ENCODE peak calls at places on chromosomes 16 and 17, in four cellular contexts. One of them, this sample, is unnamed.

GRCh38 chr17:72697602-72698146 is 394.8 kb downstream of the SLC39A11 start:
- DNase-seq in fibroblast of mammary gland: no peak
- DNase-seq in mucosa of descending colon: no peak
- DNase-seq in right lobe of liver: no peak
- DNase-seq in this sample: no peak

GRCh38 chr16:8505327-8505991 is 84.9 kb downstream of the TMEM114 start:
- DNase-seq in fibroblast of mammary gland: no peak
- DNase-seq in mucosa of descending colon: peak
- DNase-seq in right lobe of liver: no peak
- DNase-seq in this sample: no peak

GRCh38 chr17:14351493-14351892 is 50.6 kb downstream of the HS3ST3B1 start:
- DNase-seq in fibroblast of mammary gland: no peak
- DNase-seq in mucosa of descending colon: no peak
- DNase-seq in right lobe of liver: no peak
- DNase-seq in this sample: no peak

GRCh38 chr16:48564544-48565444 is 45.2 kb downstream of the N4BP1 start:
- DNase-seq in fibroblast of mammary gland: no peak
- DNase-seq in mucosa of descending colon: no peak
- DNase-seq in right lobe of liver: no peak
- DNase-seq in this sample: no peak

GRCh38 chr17:9181640-9182039 is 160.3 kb downstream of the NTN1 start:
- DNase-seq in fibroblast of mammary gland: no peak
- DNase-seq in mucosa of descending colon: no peak
- DNase-seq in right lobe of liver: no peak
- DNase-seq in this sample: no peak

GRCh38 chr17:36972186-36972686 is 23.5 kb downstream of the AATF start:
- DNase-seq in fibroblast of mammary gland: no peak
- DNase-seq in mucosa of descending colon: no peak
- DNase-seq in right lobe of liver: no peak
- DNase-seq in this sample: no peak

GRCh38 chr16:67841816-67842508 is at the start of gene THAP11:
- DNase-seq in fibroblast of mammary gland: peak
- DNase-seq in mucosa of descending colon: peak
- DNase-seq in right lobe of liver: peak
- DNase-seq in this sample: peak

GRCh38 chr17:40097931-40098845 is 2.2 kb downstream of the NR1D1 start:
- DNase-seq in fibroblast of mammary gland: peak
- DNase-seq in mucosa of descending colon: peak
- DNase-seq in right lobe of liver: peak
- DNase-seq in this sample: peak

GRCh38 chr17:16456770-16457316 is 35.1 kb downstream of the LRRC75A start:
- DNase-seq in fibroblast of mammary gland: no peak
- DNase-seq in mucosa of descending colon: no peak
- DNase-seq in right lobe of liver: no peak
- DNase-seq in this sample: no peak

GRCh38 chr16:89955001-89955685 is 6.6 kb downstream of the DEF8 start:
- DNase-seq in fibroblast of mammary gland: no peak
- DNase-seq in mucosa of descending colon: no peak
- DNase-seq in right lobe of liver: no peak
- DNase-seq in this sample: no peak

GRCh38 chr16:3189869-3190268 is 1.9 kb downstream of the OR1F1 start:
- DNase-seq in fibroblast of mammary gland: no peak
- DNase-seq in mucosa of descending colon: no peak
- DNase-seq in right lobe of liver: no peak
- DNase-seq in this sample: no peak

GRCh38 chr16:66619534-66620418 is 15.3 kb downstream of the CMTM3 start:
- DNase-seq in fibroblast of mammary gland: peak
- DNase-seq in mucosa of descending colon: no peak
- DNase-seq in right lobe of liver: no peak
- DNase-seq in this sample: peak

GRCh38 chr17:50719924-50720805 is 762 bp downstream of the LUC7L3 start:
- DNase-seq in fibroblast of mammary gland: no peak
- DNase-seq in mucosa of descending colon: no peak
- DNase-seq in right lobe of liver: no peak
- DNase-seq in this sample: no peak

GRCh38 chr17:32285770-32286517 is 20.3 kb downstream of the RHBDL3 start:
- DNase-seq in fibroblast of mammary gland: no peak
- DNase-seq in mucosa of descending colon: no peak
- DNase-seq in right lobe of liver: no peak
- DNase-seq in this sample: no peak

GRCh38 chr16:78648517-78648916 is 549.1 kb downstream of the WWOX start:
- DNase-seq in fibroblast of mammary gland: peak
- DNase-seq in mucosa of descending colon: peak
- DNase-seq in right lobe of liver: peak
- DNase-seq in this sample: no peak

GRCh38 chr17:4833941-4834501 is 881 bp downstream of the MINK1 start:
- DNase-seq in fibroblast of mammary gland: peak
- DNase-seq in mucosa of descending colon: peak
- DNase-seq in right lobe of liver: peak
- DNase-seq in this sample: peak

GRCh38 chr17:37828313-37829124 is 83.7 kb upstream of the HNF1B start:
- DNase-seq in fibroblast of mammary gland: peak
- DNase-seq in mucosa of descending colon: no peak
- DNase-seq in right lobe of liver: no peak
- DNase-seq in this sample: no peak

GRCh38 chr16:79601092-79601977 is 798 bp upstream of the MAF start:
- DNase-seq in fibroblast of mammary gland: no peak
- DNase-seq in mucosa of descending colon: peak
- DNase-seq in right lobe of liver: peak
- DNase-seq in this sample: peak

GRCh38 chr17:35242158-35242804 is 591 bp upstream of the SLFN5 start:
- DNase-seq in fibroblast of mammary gland: peak
- DNase-seq in mucosa of descending colon: peak
- DNase-seq in right lobe of liver: peak
- DNase-seq in this sample: peak

GRCh38 chr16:9666834-9667480 is 515.3 kb downstream of the GRIN2A start:
- DNase-seq in fibroblast of mammary gland: no peak
- DNase-seq in mucosa of descending colon: peak
- DNase-seq in right lobe of liver: no peak
- DNase-seq in this sample: no peak

GRCh38 chr16:19119564-19119963 is 5.8 kb downstream of the ITPRIPL2 start:
- DNase-seq in fibroblast of mammary gland: peak
- DNase-seq in mucosa of descending colon: no peak
- DNase-seq in right lobe of liver: no peak
- DNase-seq in this sample: peak

GRCh38 chr16:50274771-50275415 is 8.5 kb downstream of the ADCY7 start:
- DNase-seq in fibroblast of mammary gland: no peak
- DNase-seq in mucosa of descending colon: no peak
- DNase-seq in right lobe of liver: no peak
- DNase-seq in this sample: no peak

GRCh38 chr16:363110-364090 is 6.9 kb downstream of the MRPL28 start:
- DNase-seq in fibroblast of mammary gland: no peak
- DNase-seq in mucosa of descending colon: no peak
- DNase-seq in right lobe of liver: no peak
- DNase-seq in this sample: no peak

GRCh38 chr16:72355561-72355960 is 183.6 kb upstream of the PMFBP1 start:
- DNase-seq in fibroblast of mammary gland: peak
- DNase-seq in mucosa of descending colon: no peak
- DNase-seq in right lobe of liver: no peak
- DNase-seq in this sample: peak

GRCh38 chr17:78915872-78916632 is 9.1 kb downstream of the TIMP2 start:
- DNase-seq in fibroblast of mammary gland: peak
- DNase-seq in mucosa of descending colon: peak
- DNase-seq in right lobe of liver: peak
- DNase-seq in this sample: peak

GRCh38 chr16:56684926-56685590 is 2.8 kb downstream of the MT1X start:
- DNase-seq in fibroblast of mammary gland: no peak
- DNase-seq in mucosa of descending colon: no peak
- DNase-seq in right lobe of liver: no peak
- DNase-seq in this sample: no peak

GRCh38 chr16:11067697-11068141 is 123.4 kb downstream of the CLEC16A start:
- DNase-seq in fibroblast of mammary gland: no peak
- DNase-seq in mucosa of descending colon: no peak
- DNase-seq in right lobe of liver: peak
- DNase-seq in this sample: no peak

GRCh38 chr16:49833796-49834195 is 22.1 kb downstream of the ZNF423 start:
- DNase-seq in fibroblast of mammary gland: no peak
- DNase-seq in mucosa of descending colon: no peak
- DNase-seq in right lobe of liver: no peak
- DNase-seq in this sample: no peak

GRCh38 chr17:57782642-57783337 is 37.7 kb upstream of the CCDC182 start:
- DNase-seq in fibroblast of mammary gland: no peak
- DNase-seq in mucosa of descending colon: no peak
- DNase-seq in right lobe of liver: no peak
- DNase-seq in this sample: no peak

GRCh38 chr16:85190572-85190971 is 78.3 kb upstream of the CIBAR2 start:
- DNase-seq in fibroblast of mammary gland: no peak
- DNase-seq in mucosa of descending colon: no peak
- DNase-seq in right lobe of liver: no peak
- DNase-seq in this sample: no peak

GRCh38 chr16:4891886-4892216 is 44.6 kb downstream of the UBN1 start:
- DNase-seq in fibroblast of mammary gland: no peak
- DNase-seq in mucosa of descending colon: no peak
- DNase-seq in right lobe of liver: no peak
- DNase-seq in this sample: no peak

GRCh38 chr16:2467301-2468141 is 3.6 kb upstream of the NTN3 start:
- DNase-seq in fibroblast of mammary gland: peak
- DNase-seq in mucosa of descending colon: peak
- DNase-seq in right lobe of liver: peak
- DNase-seq in this sample: peak

GRCh38 chr17:73420897-73421296 is 109.1 kb upstream of the CDC42EP4 start:
- DNase-seq in fibroblast of mammary gland: peak
- DNase-seq in mucosa of descending colon: no peak
- DNase-seq in right lobe of liver: no peak
- DNase-seq in this sample: no peak

GRCh38 chr16:68013440-68013839 is 2.3 kb downstream of the DPEP2NB start:
- DNase-seq in fibroblast of mammary gland: no peak
- DNase-seq in mucosa of descending colon: no peak
- DNase-seq in right lobe of liver: no peak
- DNase-seq in this sample: no peak

GRCh38 chr17:80957461-80957941 is 34.1 kb upstream of the CHMP6 start:
- DNase-seq in fibroblast of mammary gland: no peak
- DNase-seq in mucosa of descending colon: no peak
- DNase-seq in right lobe of liver: no peak
- DNase-seq in this sample: no peak

GRCh38 chr17:11996722-11997146 is 541 bp downstream of the ZNF18 start:
- DNase-seq in fibroblast of mammary gland: peak
- DNase-seq in mucosa of descending colon: peak
- DNase-seq in right lobe of liver: no peak
- DNase-seq in this sample: no peak

GRCh38 chr16:48194828-48195566 is 39.2 kb upstream of the ABCC12 start:
- DNase-seq in fibroblast of mammary gland: peak
- DNase-seq in mucosa of descending colon: peak
- DNase-seq in right lobe of liver: peak
- DNase-seq in this sample: no peak

GRCh38 chr16:3949287-3949686 is 68.8 kb upstream of the CREBBP start:
- DNase-seq in fibroblast of mammary gland: no peak
- DNase-seq in mucosa of descending colon: no peak
- DNase-seq in right lobe of liver: no peak
- DNase-seq in this sample: peak

DNA sequence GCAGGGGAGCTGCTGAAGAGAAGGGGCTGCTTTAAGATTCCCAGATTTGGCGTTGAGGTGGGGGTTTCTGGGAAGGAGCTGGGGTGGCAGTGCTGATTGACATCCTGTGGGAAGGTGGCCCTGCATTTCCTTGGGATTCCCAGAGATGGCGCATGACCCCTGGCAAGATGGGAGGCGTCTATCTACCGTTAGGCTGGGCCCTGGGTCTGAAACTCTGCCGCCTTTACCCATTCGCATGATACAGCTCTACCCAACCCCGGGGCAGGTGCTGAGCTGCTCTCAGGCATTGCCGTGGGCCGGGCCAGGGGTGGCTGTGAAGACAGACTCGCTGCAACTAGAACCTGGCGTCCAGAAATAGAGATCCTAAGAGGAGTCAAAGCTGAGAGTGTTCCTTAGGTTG is 9.9 kb upstream of the MVD start:
- DNase-seq in fibroblast of mammary gland: no peak
- DNase-seq in mucosa of descending colon: no peak
- DNase-seq in right lobe of liver: no peak
- DNase-seq in this sample: peak
- TF ChIP-seq CTCF in fibroblast of mammary gland: peak
- TF ChIP-seq CTCF in mucosa of descending colon: no peak
- TF ChIP-seq CTCF in right lobe of liver: no peak
- TF ChIP-seq CTCF in this sample: peak

GRCh38 chr16:65121870-65122723 is at the start of gene CDH11:
- DNase-seq in fibroblast of mammary gland: peak
- DNase-seq in mucosa of descending colon: no peak
- DNase-seq in right lobe of liver: no peak
- DNase-seq in this sample: peak
- TF ChIP-seq CTCF in fibroblast of mammary gland: no peak
- TF ChIP-seq CTCF in mucosa of descending colon: no peak
- TF ChIP-seq CTCF in right lobe of liver: no peak
- TF ChIP-seq CTCF in this sample: peak

GRCh38 chr16:51465026-51465425 is 314.0 kb upstream of the SALL1 start:
- DNase-seq in fibroblast of mammary gland: peak
- DNase-seq in mucosa of descending colon: no peak
- DNase-seq in right lobe of liver: no peak
- DNase-seq in this sample: peak

GRCh38 chr16:51461255-51461654 is 310.2 kb upstream of the SALL1 start:
- DNase-seq in fibroblast of mammary gland: no peak
- DNase-seq in mucosa of descending colon: no peak
- DNase-seq in right lobe of liver: no peak
- DNase-seq in this sample: no peak
- TF ChIP-seq CTCF in fibroblast of mammary gland: no peak
- TF ChIP-seq CTCF in mucosa of descending colon: no peak
- TF ChIP-seq CTCF in right lobe of liver: no peak
- TF ChIP-seq CTCF in this sample: no peak

DNA sequence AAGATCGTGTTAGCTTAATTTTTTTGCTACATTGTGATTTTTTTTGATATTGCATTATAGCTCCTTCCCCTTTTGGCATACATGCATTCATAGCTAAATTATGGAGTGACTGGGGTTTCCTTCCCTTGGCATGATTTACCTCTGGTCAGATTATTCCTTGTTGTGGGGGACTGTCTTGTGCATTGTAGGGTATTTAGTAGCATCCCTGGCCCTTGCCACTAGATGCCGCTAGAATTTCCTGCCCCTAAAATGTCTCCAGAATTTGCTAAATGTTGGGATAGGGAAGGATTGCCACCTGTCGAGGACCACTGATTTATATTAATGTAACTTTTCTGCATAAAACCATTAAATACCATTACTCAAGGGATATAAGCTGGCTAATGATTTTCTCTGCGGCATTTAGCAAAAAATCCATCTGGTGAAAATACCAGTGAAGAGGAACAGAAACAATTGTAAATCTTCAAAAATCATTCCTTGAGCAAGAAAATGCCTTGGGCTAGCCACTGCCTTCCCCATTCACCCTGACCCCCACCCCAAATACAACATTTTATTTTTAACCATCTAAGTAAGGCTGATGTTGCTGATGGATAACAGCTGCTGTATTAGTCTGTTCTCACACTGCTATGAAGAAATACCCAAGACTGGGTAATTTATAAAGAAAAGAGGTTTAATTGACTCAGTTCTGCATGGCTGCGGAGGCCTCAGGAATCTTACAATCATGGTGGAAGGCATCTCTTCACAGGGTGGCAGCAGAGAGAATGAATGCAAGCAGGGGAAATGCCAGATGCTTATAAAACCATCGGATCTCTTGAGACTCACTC is 195.2 kb downstream of the MAP2K6 start:
- DNase-seq in fibroblast of mammary gland: peak
- DNase-seq in mucosa of descending colon: peak
- DNase-seq in right lobe of liver: no peak
- DNase-seq in this sample: no peak
- TF ChIP-seq CTCF in fibroblast of mammary gland: peak
- TF ChIP-seq CTCF in mucosa of descending colon: no peak
- TF ChIP-seq CTCF in right lobe of liver: peak
- TF ChIP-seq CTCF in this sample: peak

This sample was measured in foreskin fibroblast.